ENCODE peak calls at places on chromosome 9, in four cellular contexts. N, F, T and M are unnamed samples.

GRCh38 chr9:77020438-77021264 is 1.2 kb downstream of the FOXB2 start:
- DNase-seq in F (peak; percentile 38), T (no peak), N (no peak), M (no peak)

GRCh38 chr9:125343518-125344284 is 82.1 kb downstream of the GAPVD1 start:
- DNase-seq in T (no peak), N (no peak), F (peak; percentile 53), M (no peak)

GRCh38 chr9:36316049-36316448 is 57.8 kb upstream of the GNE start:
- DNase-seq in T (no peak), F (no peak), N (no peak), M (no peak)

GRCh38 chr9:2179557-2179956 is 164.4 kb downstream of the SMARCA2 start:
- DNase-seq in T (no peak), N (no peak), F (no peak), M (no peak)

GRCh38 chr9:137307255-137308101 is 5.4 kb upstream of the NRARP start:
- DNase-seq in T (peak; percentile 46), N (no peak), F (no peak), M (no peak)

GRCh38 chr9:99819123-99819483 is 2.6 kb upstream of the NR4A3 start:
- DNase-seq in T (no peak), F (no peak), N (no peak), M (no peak)

GRCh38 chr9:127884976-127885490 is 7.6 kb upstream of the AK1 start:
- DNase-seq in N (no peak), T (no peak), F (no peak), M (no peak)

GRCh38 chr9:74006935-74007334 is 490.2 kb upstream of the RORB start:
- DNase-seq in F (no peak), T (no peak), N (no peak), M (no peak)

GRCh38 chr9:89234636-89235035 is 56.0 kb upstream of the SHC3 start:
- DNase-seq in N (peak; percentile 41), F (peak; percentile 61), T (no peak), M (no peak)

GRCh38 chr9:38090170-38090569 is 21.1 kb upstream of the SHB start:
- DNase-seq in T (no peak), N (no peak), F (no peak), M (no peak)

GRCh38 chr9:6927838-6928237 is 170.1 kb downstream of the KDM4C start:
- DNase-seq in T (no peak), N (no peak), F (no peak), M (no peak)